ENCODE peak calls at places on chromosomes 7 and 10, in eight cellular contexts. One of them, this sample, is unnamed.

GRCh38 chr7:55464422-55464821 is 99.3 kb downstream of the LANCL2 start:
- DNase-seq in SK-N-DZ: no peak
- DNase-seq in heart right ventricle: no peak
- DNase-seq in effector memory CD4-positive, alpha-beta T cell: no peak
- DNase-seq in iPS DF 19.7: no peak
- DNase-seq in adrenal gland: no peak
- DNase-seq in NCI-H2107: no peak
- DNase-seq in omental fat pad: no peak
- DNase-seq in this sample: no peak

GRCh38 chr7:80014507-80014906 is 120.1 kb upstream of the GNAI1 start:
- DNase-seq in SK-N-DZ: no peak
- DNase-seq in heart right ventricle: no peak
- DNase-seq in effector memory CD4-positive, alpha-beta T cell: no peak
- DNase-seq in iPS DF 19.7: peak
- DNase-seq in adrenal gland: no peak
- DNase-seq in NCI-H2107: no peak
- DNase-seq in omental fat pad: no peak
- DNase-seq in this sample: no peak

GRCh38 chr10:15789793-15790525 is 70.2 kb upstream of the ITGA8 start:
- DNase-seq in SK-N-DZ: no peak
- DNase-seq in heart right ventricle: no peak
- DNase-seq in effector memory CD4-positive, alpha-beta T cell: no peak
- DNase-seq in iPS DF 19.7: no peak
- DNase-seq in adrenal gland: no peak
- DNase-seq in NCI-H2107: no peak
- DNase-seq in omental fat pad: no peak
- DNase-seq in this sample: no peak

GRCh38 chr10:60801538-60801937 is 23.3 kb downstream of the CDK1 start:
- DNase-seq in SK-N-DZ: no peak
- DNase-seq in heart right ventricle: no peak
- DNase-seq in effector memory CD4-positive, alpha-beta T cell: no peak
- DNase-seq in iPS DF 19.7: no peak
- DNase-seq in adrenal gland: no peak
- DNase-seq in NCI-H2107: no peak
- DNase-seq in omental fat pad: no peak
- DNase-seq in this sample: no peak

GRCh38 chr7:32020760-32021159 is 49.4 kb downstream of the PDE1C start:
- DNase-seq in SK-N-DZ: no peak
- DNase-seq in heart right ventricle: no peak
- DNase-seq in effector memory CD4-positive, alpha-beta T cell: no peak
- DNase-seq in iPS DF 19.7: no peak
- DNase-seq in adrenal gland: no peak
- DNase-seq in NCI-H2107: no peak
- DNase-seq in omental fat pad: no peak
- DNase-seq in this sample: no peak

GRCh38 chr10:45375101-45375500 is 1.1 kb downstream of the ALOX5 start:
- DNase-seq in SK-N-DZ: no peak
- DNase-seq in heart right ventricle: no peak
- DNase-seq in effector memory CD4-positive, alpha-beta T cell: no peak
- DNase-seq in iPS DF 19.7: no peak
- DNase-seq in adrenal gland: no peak
- DNase-seq in NCI-H2107: no peak
- DNase-seq in omental fat pad: no peak
- DNase-seq in this sample: no peak

GRCh38 chr10:76830218-76830617 is 807.4 kb downstream of the KCNMA1 start:
- DNase-seq in SK-N-DZ: no peak
- DNase-seq in heart right ventricle: no peak
- DNase-seq in effector memory CD4-positive, alpha-beta T cell: no peak
- DNase-seq in iPS DF 19.7: no peak
- DNase-seq in adrenal gland: no peak
- DNase-seq in NCI-H2107: no peak
- DNase-seq in omental fat pad: no peak
- DNase-seq in this sample: no peak

GRCh38 chr10:113381906-113382562 is 170.8 kb upstream of the HABP2 start:
- DNase-seq in SK-N-DZ: no peak
- DNase-seq in heart right ventricle: no peak
- DNase-seq in effector memory CD4-positive, alpha-beta T cell: peak
- DNase-seq in iPS DF 19.7: no peak
- DNase-seq in adrenal gland: peak
- DNase-seq in NCI-H2107: no peak
- DNase-seq in omental fat pad: no peak
- DNase-seq in this sample: no peak

GRCh38 chr10:33612116-33612515 is 277.6 kb upstream of the NRP1 start:
- DNase-seq in SK-N-DZ: no peak
- DNase-seq in heart right ventricle: no peak
- DNase-seq in effector memory CD4-positive, alpha-beta T cell: no peak
- DNase-seq in iPS DF 19.7: no peak
- DNase-seq in adrenal gland: no peak
- DNase-seq in NCI-H2107: no peak
- DNase-seq in omental fat pad: no peak
- DNase-seq in this sample: no peak

GRCh38 chr7:151057038-151057736 is 510 bp downstream of the CDK5 start:
- DNase-seq in SK-N-DZ: no peak
- DNase-seq in heart right ventricle: no peak
- DNase-seq in effector memory CD4-positive, alpha-beta T cell: no peak
- DNase-seq in iPS DF 19.7: no peak
- DNase-seq in adrenal gland: no peak
- DNase-seq in NCI-H2107: no peak
- DNase-seq in omental fat pad: no peak
- DNase-seq in this sample: no peak